ENCODE peak calls at places on chromosomes 1 and 21, in seven cellular contexts. P is RWPE1, X is H1, V is endothelial cell, B is Caco-2, L is brain microvascular endothelial cell, E is colonic mucosa. S is an unnamed sample.

GRCh38 chr1:84214115-84214956 is 70.3 kb downstream of the PRKACB start:
- DNase-seq in P (no peak), X (no peak), V (no peak), B (no peak), L (no peak), E (no peak), S (no peak)

GRCh38 chr1:234620272-234620711 is 10.3 kb upstream of the IRF2BP2 start:
- DNase-seq in P (no peak), X (no peak), V (no peak), B (no peak), L (no peak), E (no peak), S (no peak)

GRCh38 chr1:223650465-223650864 is 15.0 kb downstream of the CAPN8 start:
- DNase-seq in P (no peak), X (no peak), V (no peak), B (no peak), L (no peak), E (no peak), S (no peak)

GRCh38 chr1:157403203-157403602 is 149.1 kb downstream of the FCRL5 start:
- DNase-seq in P (peak), X (peak), V (no peak), B (peak), L (no peak), E (peak), S (no peak)

GRCh38 chr21:43276811-43277210 is 108.0 kb downstream of the CRYAA start:
- DNase-seq in P (no peak), X (no peak), V (no peak), B (no peak), L (no peak), E (no peak), S (no peak)

GRCh38 chr1:220283616-220284015 is 11.4 kb upstream of the RAB3GAP2 start:
- DNase-seq in P (no peak), X (no peak), V (no peak), B (no peak), L (no peak), E (no peak), S (no peak)

GRCh38 chr1:224433041-224433670 is 1.4 kb downstream of the WDR26 start:
- DNase-seq in P (no peak), X (no peak), V (peak), B (no peak), L (peak), E (peak), S (no peak)

GRCh38 chr21:21559285-21560045 is 561.3 kb downstream of the NCAM2 start:
- DNase-seq in P (no peak), X (no peak), V (no peak), B (no peak), L (no peak), E (no peak), S (no peak)

GRCh38 chr1:186326009-186326408 is 49.0 kb downstream of the TPR start:
- DNase-seq in P (no peak), X (no peak), V (no peak), B (no peak), L (no peak), E (no peak), S (no peak)

GRCh38 chr1:186327331-186327730 is 47.7 kb downstream of the TPR start:
- DNase-seq in P (no peak), X (no peak), V (no peak), B (no peak), L (no peak), E (no peak), S (no peak)

GRCh38 chr1:186330758-186331157 is 44.3 kb downstream of the TPR start:
- DNase-seq in P (no peak), X (no peak), V (no peak), B (no peak), L (peak), E (no peak), S (no peak)

GRCh38 chr1:186323865-186324264 is 51.2 kb downstream of the TPR start:
- DNase-seq in P (no peak), X (no peak), V (no peak), B (no peak), L (no peak), E (no peak), S (no peak)

DNA sequence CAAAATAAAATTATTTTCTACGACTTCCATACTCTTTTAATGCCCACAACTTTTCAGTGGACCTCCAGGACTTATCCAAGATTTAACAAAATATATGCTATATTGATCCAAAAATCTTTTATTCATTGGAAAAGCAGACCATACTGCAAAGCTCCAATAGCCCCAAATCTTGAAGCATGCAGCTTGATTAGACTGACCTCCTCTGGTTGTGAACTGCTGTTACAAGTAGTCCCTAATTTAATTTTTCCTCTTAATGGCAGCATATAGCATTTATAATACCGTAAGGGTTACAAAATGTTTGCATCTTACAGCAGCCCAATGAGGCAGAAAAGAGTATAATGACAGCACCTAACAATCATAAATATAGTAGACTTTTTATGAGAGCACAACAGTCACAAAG is 49.8 kb downstream of the TPR start:
- DNase-seq in P (no peak), X (no peak), V (no peak), B (no peak), L (peak), E (no peak), S (no peak)
- TF ChIP-seq CTCF in P (peak), X (no peak), V (no peak), B (peak), L (peak), E (no peak), S (peak)

DNA sequence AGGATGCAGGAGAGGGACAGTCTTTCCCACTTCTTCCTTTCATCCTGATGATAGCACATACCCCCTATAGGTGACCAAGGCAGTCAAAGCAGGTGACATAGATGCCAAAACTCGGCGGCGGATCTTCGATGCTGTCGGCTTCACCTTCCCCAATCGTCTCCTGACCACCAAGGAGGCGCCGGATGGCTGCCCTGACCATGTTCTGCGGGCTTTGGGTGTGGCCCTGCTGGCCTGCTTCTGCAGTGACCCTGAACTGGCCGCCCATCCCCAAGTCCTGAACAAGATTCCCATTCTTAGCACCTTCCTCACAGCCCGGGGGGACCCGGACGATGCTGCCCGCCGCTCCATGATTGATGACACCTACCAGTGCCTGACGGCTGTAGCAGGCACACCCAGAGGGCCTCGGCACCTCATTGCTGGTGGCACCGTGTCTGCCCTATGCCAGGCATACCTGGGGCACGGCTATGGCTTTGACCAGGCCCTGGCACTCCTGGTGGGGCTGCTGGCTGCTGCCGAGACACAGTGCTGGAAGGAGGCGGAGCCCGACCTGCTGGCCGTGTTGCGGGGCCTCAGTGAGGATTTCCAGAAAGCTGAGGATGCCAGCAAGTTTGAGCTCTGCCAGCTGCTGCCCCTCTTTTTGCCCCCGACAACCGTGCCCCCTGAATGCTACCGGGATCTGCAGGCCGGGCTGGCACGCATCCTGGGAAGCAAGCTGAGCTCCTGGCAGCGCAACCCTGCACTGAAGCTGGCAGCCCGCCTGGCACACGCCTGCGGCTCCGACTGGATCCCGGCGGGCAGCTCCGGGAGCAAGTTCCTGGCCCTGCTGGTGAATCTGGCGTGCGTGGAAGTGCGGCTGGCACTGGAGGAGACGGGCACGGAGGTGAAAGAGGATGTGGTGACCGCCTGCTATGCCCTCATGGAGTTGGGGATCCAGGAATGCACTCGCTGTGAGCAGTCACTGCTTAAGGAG is 2.9 kb downstream of the NCDN start:
- DNase-seq in P (no peak), X (no peak), V (no peak), B (no peak), L (no peak), E (no peak), S (no peak)
- TF ChIP-seq CTCF in P (no peak), X (no peak), V (no peak), B (no peak), L (no peak), E (no peak), S (no peak)

DNA sequence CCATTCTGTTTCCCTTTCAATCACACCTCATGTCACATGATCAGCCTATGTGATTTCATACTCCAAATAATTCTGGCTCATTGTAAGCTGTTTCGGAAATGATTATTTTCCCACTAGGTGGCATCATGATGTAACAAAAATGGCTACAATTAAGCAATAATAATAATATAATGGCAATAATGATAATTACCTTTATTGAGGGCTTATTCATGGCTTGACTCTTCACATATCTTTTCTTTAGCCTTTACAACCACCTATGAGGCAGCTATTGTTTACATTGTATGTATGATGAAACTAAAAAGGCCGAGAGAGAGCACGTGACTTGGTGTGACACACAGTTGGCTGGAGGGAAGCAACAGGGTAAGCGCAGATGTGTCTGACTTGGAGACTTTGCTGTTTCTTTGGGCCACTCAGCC is 12.5 kb upstream of the KPRP start:
- DNase-seq in P (peak), X (no peak), V (no peak), B (no peak), L (no peak), E (no peak), S (no peak)
- TF ChIP-seq CTCF in P (no peak), X (no peak), V (no peak), B (no peak), L (no peak), E (no peak), S (peak)

DNA sequence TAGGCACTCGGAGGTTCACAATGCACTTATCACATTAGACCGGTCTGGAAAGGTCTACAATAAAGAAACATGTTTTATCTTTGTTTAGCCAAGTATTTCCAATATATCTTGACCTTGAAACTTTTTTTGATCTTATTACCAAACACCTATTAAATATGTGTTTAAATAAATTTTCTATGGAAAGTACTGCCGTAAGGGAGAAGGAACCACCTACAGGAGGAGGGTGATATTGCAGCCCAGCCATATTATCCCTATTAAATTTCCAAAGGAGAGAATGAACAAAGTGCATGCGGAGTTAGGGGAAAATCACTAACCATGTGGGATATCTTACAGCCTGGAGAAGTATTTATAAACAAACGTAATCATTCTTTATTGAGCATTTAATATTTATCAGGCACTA is 14.5 kb downstream of the BRINP2 start:
- DNase-seq in P (no peak), X (no peak), V (peak), B (no peak), L (peak), E (no peak), S (no peak)
- TF ChIP-seq CTCF in P (no peak), X (no peak), V (peak), B (peak), L (peak), E (peak), S (peak)

GRCh38 chr1:85240174-85240601 is 19.3 kb downstream of the C1orf52 start:
- DNase-seq in P (peak), X (no peak), V (no peak), B (peak), L (no peak), E (no peak), S (no peak)
- TF ChIP-seq CTCF in P (no peak), X (no peak), V (no peak), B (no peak), L (peak), E (no peak), S (peak)

GRCh38 chr1:98749152-98749756 is 87.7 kb downstream of the SNX7 start:
- DNase-seq in P (peak), X (no peak), V (no peak), B (no peak), L (no peak), E (no peak), S (no peak)
- TF ChIP-seq CTCF in P (peak), X (no peak), V (peak), B (peak), L (peak), E (no peak), S (peak)

GRCh38 chr1:75208862-75209261 is 74.7 kb downstream of the LHX8 start:
- DNase-seq in P (no peak), X (no peak), V (no peak), B (no peak), L (no peak), E (no peak), S (no peak)

GRCh38 chr1:75202751-75203150 is 68.6 kb downstream of the LHX8 start:
- DNase-seq in P (no peak), X (no peak), V (no peak), B (no peak), L (no peak), E (no peak), S (no peak)

GRCh38 chr1:75198761-75199160 is 64.6 kb downstream of the LHX8 start:
- DNase-seq in P (no peak), X (no peak), V (no peak), B (no peak), L (no peak), E (no peak), S (no peak)

GRCh38 chr1:75198163-75198562 is 64.0 kb downstream of the LHX8 start:
- DNase-seq in P (no peak), X (no peak), V (no peak), B (no peak), L (no peak), E (no peak), S (no peak)

GRCh38 chr1:75203415-75204277 is 69.5 kb downstream of the LHX8 start:
- DNase-seq in P (peak), X (no peak), V (peak), B (no peak), L (peak), E (no peak), S (peak)
- TF ChIP-seq CTCF in P (peak), X (no peak), V (peak), B (peak), L (peak), E (peak), S (peak)

DNA sequence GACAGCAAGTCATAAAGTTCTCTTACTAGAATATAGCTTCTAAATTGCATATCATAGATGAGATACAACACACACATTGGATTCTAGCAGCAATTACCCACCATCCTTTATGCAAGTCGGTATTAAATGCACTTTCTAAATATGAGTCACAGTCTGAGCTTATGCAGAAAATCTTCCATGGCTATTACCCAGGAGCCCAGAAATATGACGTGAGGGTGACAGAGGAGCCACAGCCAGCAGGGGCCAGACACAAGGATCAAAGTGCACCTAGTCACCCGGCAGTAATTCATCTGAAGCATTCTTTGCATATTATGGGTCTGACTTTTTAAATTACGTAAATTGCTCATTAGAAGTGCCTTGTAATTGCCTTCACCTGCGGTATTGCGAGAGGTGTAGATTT is 470.2 kb upstream of the VAMP3 start:
- DNase-seq in P (peak), X (no peak), V (no peak), B (peak), L (peak), E (peak), S (no peak)
- TF ChIP-seq CTCF in P (no peak), X (no peak), V (no peak), B (no peak), L (no peak), E (no peak), S (no peak)

DNA sequence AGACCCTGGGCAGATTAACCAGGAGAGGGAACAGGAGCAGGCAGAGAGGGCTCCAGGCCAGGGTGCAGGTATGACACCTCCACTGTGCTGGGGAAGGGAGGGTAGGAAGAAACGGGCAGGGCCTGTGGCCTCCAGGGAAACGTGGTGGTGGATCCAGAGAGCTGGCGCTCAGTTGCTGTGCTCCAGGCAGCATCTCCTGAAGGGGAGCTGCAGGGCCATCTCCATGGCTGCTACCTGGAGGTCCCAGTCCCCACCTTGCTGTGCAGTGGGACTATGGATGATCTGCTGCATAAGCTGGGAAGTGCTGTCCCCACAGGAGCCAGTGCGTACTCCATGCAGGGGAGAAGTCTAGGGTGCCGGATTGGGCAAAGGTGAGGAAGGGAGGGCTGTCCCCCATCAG is 125.9 kb upstream of the RUNX3 start:
- DNase-seq in P (no peak), X (no peak), V (no peak), B (no peak), L (no peak), E (no peak), S (no peak)
- TF ChIP-seq CTCF in P (no peak), X (no peak), V (no peak), B (no peak), L (no peak), E (no peak), S (no peak)